ENCODE peak calls at places on chromosomes 7 and 10, in six cellular contexts. O, T, N, F, P and L are unnamed samples.

GRCh38 chr7:31373337-31374289 is 33.1 kb upstream of the NEUROD6 start:
- DNase-seq in O (peak), T (no peak), N (peak), F (peak), P (peak), L (peak)

GRCh38 chr7:99210265-99210970 is 2.5 kb upstream of the KPNA7 start:
- DNase-seq in O (no peak), T (no peak), N (peak), F (no peak), P (no peak), L (peak)

GRCh38 chr7:111312966-111313365 is 222.0 kb downstream of the LRRN3 start:
- DNase-seq in O (no peak), T (no peak), N (no peak), F (no peak), P (no peak), L (peak)

GRCh38 chr10:90732581-90732980 is 125.3 kb downstream of the HTR7 start:
- DNase-seq in O (no peak), T (no peak), N (no peak), F (no peak), P (no peak), L (no peak)

GRCh38 chr7:111486472-111487142 is 75.7 kb downstream of the IMMP2L start:
- DNase-seq in O (peak), T (no peak), N (peak), F (peak), P (peak), L (peak)

GRCh38 chr10:114822771-114823463 is 1.3 kb downstream of the FHIP2A start:
- DNase-seq in O (no peak), T (no peak), N (peak), F (no peak), P (no peak), L (peak)

GRCh38 chr10:74103560-74104248 is 46.9 kb downstream of the AP3M1 start:
- DNase-seq in O (no peak), T (no peak), N (no peak), F (peak), P (peak), L (peak)

GRCh38 chr7:99791667-99792356 is 7.8 kb upstream of the CYP3A4 start:
- DNase-seq in O (no peak), T (no peak), N (no peak), F (no peak), P (no peak), L (peak)

GRCh38 chr10:1401056-1401965 is 336.0 kb downstream of the ADARB2 start:
- DNase-seq in O (no peak), T (peak), N (no peak), F (no peak), P (no peak), L (no peak)

GRCh38 chr7:80630611-80631010 is 7.8 kb upstream of the CD36 start:
- DNase-seq in O (no peak), T (no peak), N (no peak), F (peak), P (no peak), L (no peak)

GRCh38 chr7:5237286-5237685 is 45.5 kb upstream of the SLC29A4 start:
- DNase-seq in O (no peak), T (no peak), N (no peak), F (no peak), P (no peak), L (no peak)

GRCh38 chr10:128071417-128071782 is 54.8 kb downstream of the MKI67 start:
- DNase-seq in O (no peak), T (no peak), N (no peak), F (no peak), P (no peak), L (no peak)

GRCh38 chr10:102714621-102715455 is at the start of gene SFXN2:
- DNase-seq in O (no peak), T (peak), N (no peak), F (peak), P (peak), L (no peak)

GRCh38 chr10:3261921-3262320 is 89.3 kb upstream of the PITRM1 start:
- DNase-seq in O (no peak), T (no peak), N (no peak), F (no peak), P (no peak), L (peak)

GRCh38 chr10:118595598-118596425 is at the start of gene PRLHR:
- DNase-seq in O (peak), T (peak), N (peak), F (peak), P (no peak), L (peak)

GRCh38 chr7:129958643-129959479 is 6.1 kb upstream of the UBE2H start:
- DNase-seq in O (no peak), T (peak), N (peak), F (no peak), P (no peak), L (peak)

GRCh38 chr7:135251502-135252327 is 18.1 kb downstream of the STRA8 start:
- DNase-seq in O (no peak), T (peak), N (no peak), F (no peak), P (no peak), L (no peak)

GRCh38 chr7:69703099-69703498 is 104.8 kb downstream of the AUTS2 start:
- DNase-seq in O (no peak), T (no peak), N (no peak), F (no peak), P (no peak), L (no peak)

GRCh38 chr7:107592361-107593024 is 12.4 kb downstream of the BCAP29 start:
- DNase-seq in O (no peak), T (no peak), N (no peak), F (no peak), P (no peak), L (no peak)

GRCh38 chr7:67913604-67914003 is 917.0 kb downstream of the TYW1 start:
- DNase-seq in O (no peak), T (no peak), N (no peak), F (no peak), P (no peak), L (peak)

GRCh38 chr10:102451105-102451969 is at the start of gene C10orf95:
- DNase-seq in O (no peak), T (peak), N (peak), F (no peak), P (no peak), L (peak)

GRCh38 chr10:69994262-69994661 is 58.4 kb upstream of the MACROH2A2 start:
- DNase-seq in O (no peak), T (no peak), N (peak), F (peak), P (peak), L (peak)

GRCh38 chr10:19245889-19246841 is 197.6 kb downstream of the MALRD1 start:
- DNase-seq in O (no peak), T (no peak), N (no peak), F (no peak), P (no peak), L (no peak)

GRCh38 chr7:67210567-67210966 is 213.9 kb downstream of the TYW1 start:
- DNase-seq in O (no peak), T (no peak), N (no peak), F (no peak), P (no peak), L (no peak)